ENCODE peak calls at places on chromosomes 3 and 15, in six cellular contexts. U is kidney glomerular epithelial cell, D is tibial artery, Y is A549, K is PC-9, G is EL. B is an unnamed sample.

GRCh38 chr15:68298882-68299381 is 21.4 kb downstream of the FEM1B start:
- DNase-seq in U (no peak), K (no peak), D (peak), G (peak), Y (no peak), B (no peak)

GRCh38 chr15:57597431-57597830 is 5.7 kb downstream of the MYZAP start:
- DNase-seq in Y (no peak), D (no peak), G (no peak), K (no peak), U (no peak), B (no peak)

GRCh38 chr3:197454014-197454413 is 101.8 kb downstream of the BDH1 start:
- DNase-seq in K (peak), U (no peak), G (no peak), Y (peak), D (no peak), B (peak)

GRCh38 chr15:24848050-24848449 is 106.7 kb upstream of the SNRPN start:
- DNase-seq in G (no peak), D (no peak), U (peak), Y (peak), K (no peak), B (peak)

GRCh38 chr15:83365370-83365938 is 81.0 kb upstream of the BNC1 start:
- DNase-seq in D (no peak), Y (peak), G (peak), K (no peak), U (peak), B (peak)

GRCh38 chr3:50323614-50324199 is 1.2 kb upstream of the HYAL2 start:
- DNase-seq in K (no peak), D (peak), U (no peak), Y (no peak), G (no peak), B (peak)

GRCh38 chr3:159882784-159883779 is 105.6 kb upstream of the IL12A start:
- DNase-seq in G (peak), Y (no peak), K (peak), D (no peak), U (no peak), B (peak)

GRCh38 chr3:152976232-152976631 is 141.3 kb downstream of the P2RY1 start:
- DNase-seq in U (no peak), Y (no peak), G (no peak), D (no peak), K (no peak), B (no peak)

GRCh38 chr3:129005526-129006303 is 4.6 kb downstream of the EFCC1 start:
- DNase-seq in Y (no peak), K (no peak), D (no peak), U (no peak), G (peak), B (peak)

B was measured in dermis blood vessel endothelial cell.